ENCODE peak calls at places on chromosomes 2 and 18, in eight cellular contexts. U, A, P, V, R, B, K and N are unnamed samples.

GRCh38 chr2:207253946-207254345 is 88.2 kb upstream of the KLF7 start:
- DNase-seq in U (no peak), A (peak), P (no peak), V (no peak), R (no peak), B (no peak), K (no peak), N (peak)

GRCh38 chr2:199882667-199883066 is 28.4 kb upstream of the C2orf69 start:
- DNase-seq in U (no peak), A (no peak), P (no peak), V (no peak), R (no peak), B (no peak), K (no peak), N (no peak)

GRCh38 chr2:227655454-227655853 is 11.2 kb upstream of the SCYGR5 start:
- DNase-seq in U (no peak), A (peak), P (peak), V (peak), R (no peak), B (no peak), K (peak), N (peak)

GRCh38 chr2:230862292-230862691 is 2.5 kb upstream of the ITM2C start:
- DNase-seq in U (no peak), A (no peak), P (no peak), V (no peak), R (no peak), B (no peak), K (no peak), N (no peak)

GRCh38 chr2:28052691-28053090 is 162.2 kb downstream of the BABAM2 start:
- DNase-seq in U (no peak), A (no peak), P (no peak), V (no peak), R (no peak), B (no peak), K (no peak), N (peak)

GRCh38 chr18:80258640-80259039 is 11.3 kb upstream of the PARD6G start:
- DNase-seq in U (no peak), A (no peak), P (no peak), V (no peak), R (no peak), B (no peak), K (no peak), N (no peak)

GRCh38 chr2:236171213-236172201 is 3.3 kb upstream of the GBX2 start:
- DNase-seq in U (peak), A (no peak), P (no peak), V (no peak), R (peak), B (no peak), K (no peak), N (no peak)

GRCh38 chr2:201858781-201859180 is 52.4 kb downstream of the CDK15 start:
- DNase-seq in U (no peak), A (no peak), P (no peak), V (no peak), R (peak), B (no peak), K (no peak), N (peak)

GRCh38 chr2:60794271-60794863 is 38.3 kb downstream of the PAPOLG start:
- DNase-seq in U (peak), A (peak), P (peak), V (peak), R (no peak), B (no peak), K (no peak), N (peak)

GRCh38 chr2:30310955-30311354 is 79.6 kb downstream of the LBH start:
- DNase-seq in U (no peak), A (no peak), P (no peak), V (no peak), R (no peak), B (no peak), K (no peak), N (no peak)

GRCh38 chr2:125175415-125175814 is 1150.3 kb downstream of the CNTNAP5 start:
- DNase-seq in U (no peak), A (no peak), P (no peak), V (no peak), R (no peak), B (no peak), K (no peak), N (no peak)

GRCh38 chr2:44531289-44531688 is 169.5 kb downstream of the CAMKMT start:
- DNase-seq in U (no peak), A (no peak), P (no peak), V (no peak), R (no peak), B (no peak), K (no peak), N (no peak)

GRCh38 chr2:150472122-150472899 is 15.2 kb downstream of the RND3 start:
- DNase-seq in U (no peak), A (peak), P (no peak), V (no peak), R (no peak), B (no peak), K (no peak), N (peak)

GRCh38 chr2:15896859-15897258 is 43.5 kb upstream of the MYCN start:
- DNase-seq in U (no peak), A (no peak), P (no peak), V (no peak), R (no peak), B (no peak), K (no peak), N (no peak)

GRCh38 chr2:134441153-134441863 is 187.4 kb downstream of the MGAT5 start:
- DNase-seq in U (no peak), A (no peak), P (no peak), V (no peak), R (no peak), B (no peak), K (no peak), N (no peak)

GRCh38 chr2:222391866-222392265 is 32.5 kb upstream of the SGPP2 start:
- DNase-seq in U (no peak), A (no peak), P (no peak), V (no peak), R (no peak), B (no peak), K (no peak), N (no peak)

GRCh38 chr2:235358981-235359471 is 134.8 kb upstream of the AGAP1 start:
- DNase-seq in U (no peak), A (peak), P (no peak), V (no peak), R (no peak), B (no peak), K (no peak), N (peak)

GRCh38 chr18:38450876-38451275 is 885.3 kb upstream of the CELF4 start:
- DNase-seq in U (no peak), A (no peak), P (no peak), V (no peak), R (no peak), B (no peak), K (no peak), N (no peak)

GRCh38 chr2:187403568-187404260 is 44.3 kb downstream of the CALCRL start:
- DNase-seq in U (no peak), A (peak), P (no peak), V (no peak), R (no peak), B (peak), K (no peak), N (no peak)

GRCh38 chr2:96509114-96509846 is 4.1 kb upstream of the NEURL3 start:
- DNase-seq in U (peak), A (peak), P (peak), V (peak), R (peak), B (peak), K (peak), N (peak)

GRCh38 chr2:1625281-1626001 is 118.9 kb downstream of the PXDN start:
- DNase-seq in U (peak), A (no peak), P (no peak), V (no peak), R (peak), B (no peak), K (peak), N (peak)

GRCh38 chr2:218271865-218272530 is 1.7 kb downstream of the PNKD start:
- DNase-seq in U (no peak), A (no peak), P (no peak), V (no peak), R (no peak), B (no peak), K (no peak), N (no peak)

GRCh38 chr2:230134496-230135073 is 65.9 kb upstream of the SLC16A14 start:
- DNase-seq in U (no peak), A (peak), P (no peak), V (no peak), R (no peak), B (no peak), K (no peak), N (peak)

GRCh38 chr18:47383729-47384128 is 132.3 kb upstream of the SKOR2 start:
- DNase-seq in U (no peak), A (no peak), P (no peak), V (no peak), R (no peak), B (no peak), K (no peak), N (no peak)

DNA sequence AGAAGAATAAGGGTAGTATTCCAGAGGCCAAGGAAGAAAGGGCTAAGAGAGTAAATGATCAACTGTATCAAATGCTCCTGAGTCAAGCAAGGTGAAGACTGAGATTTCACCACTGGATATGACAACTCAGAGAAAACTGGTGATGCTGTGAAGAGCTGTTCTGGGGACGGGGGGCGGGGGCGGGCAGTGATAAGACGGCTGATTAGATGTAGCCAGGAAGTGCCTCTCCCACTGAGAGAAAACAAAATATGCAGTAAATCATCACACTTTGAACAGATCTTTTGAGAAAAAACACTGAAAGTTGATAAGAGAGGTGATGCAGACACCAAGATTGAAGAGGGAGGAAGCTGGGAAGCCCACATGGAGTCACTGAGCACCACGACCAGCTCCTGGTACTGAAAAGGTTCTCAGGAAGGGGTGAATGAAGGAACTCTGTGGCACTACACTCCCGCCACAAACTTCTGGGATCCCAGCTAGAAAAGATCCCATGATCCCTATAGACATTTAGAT is 75.8 kb downstream of the MYO3B start:
- DNase-seq in U (no peak), A (no peak), P (no peak), V (no peak), R (no peak), B (no peak), K (no peak), N (no peak)
- TF ChIP-seq RAD21 in U (no peak), A (no peak), P (no peak), V (no peak), R (no peak), B (no peak), K (no peak), N (no peak)

GRCh38 chr2:127705281-127706065 is 4.2 kb downstream of the SFT2D3 start:
- DNase-seq in U (no peak), A (no peak), P (no peak), V (no peak), R (no peak), B (no peak), K (no peak), N (peak)

GRCh38 chr2:127707890-127708648 is 6.8 kb downstream of the SFT2D3 start:
- DNase-seq in U (no peak), A (no peak), P (no peak), V (no peak), R (no peak), B (no peak), K (no peak), N (no peak)

GRCh38 chr2:127712999-127713398 is 11.7 kb downstream of the SFT2D3 start:
- DNase-seq in U (no peak), A (no peak), P (no peak), V (no peak), R (no peak), B (no peak), K (no peak), N (no peak)

GRCh38 chr2:127706215-127706990 is 5.1 kb downstream of the SFT2D3 start:
- DNase-seq in U (peak), A (no peak), P (no peak), V (no peak), R (no peak), B (no peak), K (no peak), N (no peak)

GRCh38 chr2:127709336-127709735 is 8.0 kb downstream of the SFT2D3 start:
- DNase-seq in U (no peak), A (no peak), P (no peak), V (no peak), R (no peak), B (no peak), K (no peak), N (no peak)
- TF ChIP-seq RAD21 in U (no peak), A (no peak), P (no peak), V (no peak), R (no peak), B (no peak), K (no peak), N (no peak)

DNA sequence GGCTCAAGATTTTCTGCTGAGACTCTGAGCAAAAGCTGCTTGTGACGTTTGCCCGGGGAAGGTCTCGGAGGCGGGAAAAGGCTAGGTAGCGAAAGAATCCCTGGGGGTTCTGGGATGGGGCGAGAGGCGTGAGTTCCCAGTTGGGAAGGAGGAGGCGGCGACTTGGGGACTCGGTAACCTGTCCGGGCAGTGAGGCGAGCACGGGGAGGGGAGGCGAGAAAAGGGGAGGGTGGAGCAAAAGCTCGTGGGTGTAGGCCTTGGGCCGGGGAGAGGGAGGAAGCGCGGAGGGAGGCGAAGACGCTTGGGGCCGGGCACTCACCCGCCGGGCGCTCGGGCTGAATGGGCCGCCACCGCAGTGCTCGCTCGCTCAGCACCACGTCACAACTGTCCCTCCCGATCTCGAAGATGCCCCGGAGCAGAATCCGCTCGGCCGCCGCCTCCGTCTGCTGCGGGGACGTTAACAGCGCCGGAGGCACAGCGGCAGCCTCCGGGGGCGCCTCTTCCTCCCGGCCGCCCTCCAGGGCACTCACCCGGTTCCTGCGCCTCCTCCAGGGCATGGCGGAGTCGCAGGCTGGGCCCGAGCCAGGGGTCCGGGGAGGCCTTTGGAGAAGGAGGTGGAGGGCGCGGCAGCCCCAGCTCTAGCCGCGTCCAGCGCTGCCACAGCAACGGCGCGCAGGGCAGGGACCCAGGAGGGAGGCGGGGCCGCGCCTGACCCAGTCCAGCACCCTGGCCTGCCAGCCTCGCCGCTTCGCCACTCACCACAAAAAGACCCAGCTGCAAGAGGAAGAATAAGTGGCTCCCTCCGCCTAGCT is at the start of gene CERKL:
- DNase-seq in U (peak), A (peak), P (no peak), V (no peak), R (peak), B (no peak), K (peak), N (peak)
- TF ChIP-seq RAD21 in U (no peak), A (no peak), P (no peak), V (no peak), R (no peak), B (no peak), K (no peak), N (no peak)

GRCh38 chr2:98902209-98903063 is 33.6 kb downstream of the CRACDL start:
- DNase-seq in U (no peak), A (no peak), P (no peak), V (no peak), R (peak), B (no peak), K (no peak), N (no peak)

GRCh38 chr2:98900721-98901120 is 35.3 kb downstream of the CRACDL start:
- DNase-seq in U (no peak), A (no peak), P (no peak), V (no peak), R (no peak), B (no peak), K (no peak), N (no peak)

GRCh38 chr2:98901291-98901690 is 34.7 kb downstream of the CRACDL start:
- DNase-seq in U (no peak), A (no peak), P (no peak), V (no peak), R (peak), B (no peak), K (no peak), N (no peak)

GRCh38 chr2:98903064-98903355 is 33.0 kb downstream of the CRACDL start:
- DNase-seq in U (no peak), A (no peak), P (no peak), V (no peak), R (peak), B (no peak), K (no peak), N (no peak)

DNA sequence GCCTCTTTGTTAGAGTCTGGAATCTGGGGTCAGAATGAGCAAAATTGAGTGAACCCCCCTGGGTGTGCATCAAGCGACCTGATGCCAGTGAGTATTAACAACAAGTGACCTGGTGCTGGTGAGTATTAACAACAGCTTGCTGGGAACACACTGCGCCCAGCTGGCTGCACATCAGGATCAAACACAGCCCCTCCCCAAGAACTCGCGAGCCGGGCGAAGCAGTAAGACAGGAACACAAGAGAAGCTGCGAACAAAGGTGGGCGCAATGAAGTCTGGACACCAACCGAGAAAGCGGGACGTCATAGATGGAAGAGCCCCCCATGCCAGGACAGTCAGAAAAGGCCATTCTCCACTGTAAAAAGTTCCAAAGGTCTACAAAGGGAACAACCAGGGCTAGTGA is 34.3 kb downstream of the CRACDL start:
- DNase-seq in U (no peak), A (no peak), P (no peak), V (no peak), R (peak), B (no peak), K (no peak), N (no peak)
- TF ChIP-seq RAD21 in U (no peak), A (no peak), P (no peak), V (no peak), R (no peak), B (no peak), K (no peak), N (no peak)

GRCh38 chr2:220101902-220102301 is 474.5 kb downstream of the SLC4A3 start:
- DNase-seq in U (no peak), A (no peak), P (no peak), V (no peak), R (no peak), B (no peak), K (no peak), N (no peak)

GRCh38 chr2:220103596-220103995 is 476.2 kb downstream of the SLC4A3 start:
- DNase-seq in U (no peak), A (no peak), P (no peak), V (no peak), R (no peak), B (no peak), K (no peak), N (no peak)

GRCh38 chr2:220106065-220106464 is 478.6 kb downstream of the SLC4A3 start:
- DNase-seq in U (no peak), A (no peak), P (no peak), V (no peak), R (no peak), B (no peak), K (no peak), N (no peak)

GRCh38 chr2:220107380-220107791 is 480.0 kb downstream of the SLC4A3 start:
- DNase-seq in U (no peak), A (no peak), P (no peak), V (no peak), R (no peak), B (no peak), K (no peak), N (peak)

DNA sequence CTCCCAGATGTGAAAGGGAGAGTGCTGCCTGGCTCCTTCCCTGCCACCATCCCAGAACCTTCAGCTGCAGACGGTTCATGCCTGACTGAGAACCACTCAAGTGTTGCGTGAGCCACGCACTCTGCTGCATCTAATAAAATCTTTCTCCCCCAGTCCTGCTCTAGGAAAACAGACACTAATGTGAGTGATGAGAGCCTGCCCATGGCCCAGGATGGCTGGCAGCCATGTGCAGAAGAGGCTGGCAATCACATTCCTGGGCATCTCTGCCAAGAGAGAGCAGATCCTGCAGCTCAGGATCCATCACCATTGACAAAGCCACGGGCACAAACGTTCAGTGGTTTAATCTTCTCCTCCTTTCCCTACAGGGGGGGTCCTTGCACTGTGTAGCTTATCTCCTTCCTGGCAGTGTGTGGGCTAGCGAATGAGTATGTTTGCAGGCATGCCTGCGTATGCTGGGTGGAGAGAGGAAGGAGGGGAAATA is 477.5 kb downstream of the SLC4A3 start:
- DNase-seq in U (peak), A (peak), P (no peak), V (no peak), R (no peak), B (no peak), K (no peak), N (peak)
- TF ChIP-seq RAD21 in U (peak), A (peak), P (peak), V (no peak), R (peak), B (no peak), K (peak), N (peak)

DNA sequence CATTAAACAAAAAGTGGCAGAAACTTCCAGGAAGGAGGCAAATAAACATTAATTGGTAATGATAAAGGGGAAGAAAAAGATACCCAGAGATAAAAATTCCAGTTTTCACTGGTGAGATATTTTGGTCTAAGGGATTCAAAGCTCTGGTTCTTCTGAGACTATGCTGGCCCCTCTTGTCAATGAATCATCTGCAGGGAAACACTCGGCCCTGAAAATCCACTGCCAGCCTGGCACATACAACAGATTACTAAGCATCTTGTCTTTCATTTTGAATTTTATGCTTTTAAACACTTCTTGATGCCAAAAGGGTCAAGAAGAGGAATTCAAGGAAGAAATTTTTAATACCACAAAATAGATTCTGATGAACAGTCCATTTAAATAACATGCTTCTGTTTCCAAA is 1603.8 kb upstream of the ZEB2 start:
- DNase-seq in U (no peak), A (no peak), P (no peak), V (no peak), R (no peak), B (no peak), K (no peak), N (peak)
- TF ChIP-seq RAD21 in U (no peak), A (no peak), P (no peak), V (no peak), R (no peak), B (no peak), K (no peak), N (no peak)